ENCODE peak calls at places on chromosomes 6 and 20, in six cellular contexts. G is endothelial cell of umbilical vein, T is GM12878, A is H9, F is HCT116, P is OCI-LY7. J is an unnamed sample. For H4K20me1, the result is how much of the 10 kb centered on the place peaks cover.

GRCh38 chr6:7193122-7193521 is 85.4 kb downstream of the RREB1 start:
- DNase-seq in G (no peak), T (no peak), A (no peak), F (no peak), P (no peak), J (no peak)

GRCh38 chr6:118580585-118581419 is 32.7 kb downstream of the PLN start:
- DNase-seq in G (peak), T (no peak), A (peak), F (peak), P (peak), J (peak)

GRCh38 chr6:98463038-98463437 is 371.3 kb upstream of the POU3F2 start:
- DNase-seq in G (no peak), T (no peak), A (no peak), F (no peak), P (no peak), J (no peak)

GRCh38 chr6:36967757-36968156 is 13.2 kb downstream of the PI16 start:
- DNase-seq in G (no peak), T (no peak), A (no peak), F (no peak), P (no peak), J (no peak)

GRCh38 chr6:6002005-6002808 is 4.5 kb downstream of the NRN1 start:
- DNase-seq in G (no peak), T (no peak), A (peak), F (no peak), P (no peak), J (no peak)

GRCh38 chr20:38805502-38805957 is at the start of gene PPP1R16B:
- DNase-seq in G (peak), T (no peak), A (peak), F (no peak), P (peak), J (peak)

GRCh38 chr6:76230711-76231110 is 158.2 kb upstream of the IMPG1 start:
- DNase-seq in G (no peak), T (no peak), A (peak), F (peak), P (no peak), J (no peak)

GRCh38 chr6:111552241-111552744 is 53.4 kb downstream of the TRAF3IP2 start:
- DNase-seq in G (peak), T (no peak), A (peak), F (no peak), P (no peak), J (no peak)

GRCh38 chr6:132819405-132820145 is 5.2 kb downstream of the RPS12 start:
- DNase-seq in G (no peak), T (no peak), A (no peak), F (no peak), P (peak), J (peak)

GRCh38 chr6:91509711-91510110 is 922.8 kb upstream of the MAP3K7 start:
- DNase-seq in G (peak), T (no peak), A (no peak), F (no peak), P (no peak), J (no peak)

GRCh38 chr20:59735917-59736316 is 131.6 kb downstream of the PHACTR3 start:
- DNase-seq in G (no peak), T (no peak), A (no peak), F (no peak), P (no peak), J (no peak)

DNA sequence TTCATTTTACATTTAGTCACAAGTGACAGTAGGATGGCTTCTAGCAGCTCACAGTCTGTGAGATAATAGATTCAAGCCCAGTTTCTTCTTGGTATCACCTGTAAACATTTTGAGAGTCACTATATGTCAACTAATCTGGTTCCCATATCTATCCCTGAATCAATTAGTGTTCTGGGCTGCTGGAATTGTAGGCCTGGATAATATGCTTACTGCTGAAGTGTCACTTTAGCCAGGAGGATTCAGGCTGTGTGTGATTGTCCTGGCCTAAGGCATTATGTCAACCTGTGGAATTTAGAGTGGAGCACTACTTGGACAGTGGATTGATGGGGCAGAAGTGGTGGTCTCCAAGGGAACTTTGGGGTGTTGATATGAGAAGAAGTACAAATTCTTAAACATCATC is 1071.8 kb upstream of the CITED2 start:
- DNase-seq in G (peak), T (no peak), A (no peak), F (no peak), P (no peak), J (no peak)
- H2AFZ ChIP-seq in G (no peak), T (no peak), A (no peak), F (no peak), P (no peak), J (no peak)

GRCh38 chr20:45343445-45343866 is 4.8 kb downstream of the SDC4 start:
- DNase-seq in G (no peak), T (no peak), A (no peak), F (no peak), P (no peak), J (no peak)
- H4K20me1 ChIP-seq in G (under half), T (under half), A (under half), F (under half), P (under half), J (under half)

GRCh38 chr6:110015206-110015605 is 37.1 kb downstream of the GPR6 start:
- DNase-seq in G (no peak), T (no peak), A (no peak), F (no peak), P (no peak), J (no peak)
- H3K27ac ChIP-seq in G (no peak), T (no peak), A (no peak), F (no peak), P (no peak), J (no peak)

GRCh38 chr6:45537539-45537938 is 159.8 kb upstream of the SUPT3H start:
- DNase-seq in G (no peak), T (no peak), A (no peak), F (no peak), P (no peak), J (no peak)

GRCh38 chr6:45540375-45540920 is 162.7 kb upstream of the SUPT3H start:
- DNase-seq in G (no peak), T (no peak), A (no peak), F (no peak), P (no peak), J (no peak)

GRCh38 chr6:45541934-45542333 is 164.2 kb upstream of the SUPT3H start:
- DNase-seq in G (no peak), T (no peak), A (no peak), F (no peak), P (no peak), J (no peak)

GRCh38 chr6:45538636-45539035 is 160.9 kb upstream of the SUPT3H start:
- DNase-seq in G (no peak), T (no peak), A (no peak), F (no peak), P (no peak), J (no peak)

GRCh38 chr6:45539124-45539523 is 161.4 kb upstream of the SUPT3H start:
- DNase-seq in G (no peak), T (no peak), A (no peak), F (no peak), P (no peak), J (no peak)
- H2AFZ ChIP-seq in G (no peak), T (no peak), A (no peak), F (no peak), P (no peak), J (no peak)

GRCh38 chr6:15449001-15449400 is 203.1 kb downstream of the JARID2 start:
- DNase-seq in G (no peak), T (no peak), A (no peak), F (no peak), P (no peak), J (no peak)

GRCh38 chr6:15452182-15452941 is 206.5 kb downstream of the JARID2 start:
- DNase-seq in G (no peak), T (no peak), A (no peak), F (no peak), P (peak), J (no peak)

GRCh38 chr6:15453622-15454021 is 207.8 kb downstream of the JARID2 start:
- DNase-seq in G (no peak), T (no peak), A (no peak), F (no peak), P (no peak), J (no peak)

GRCh38 chr6:15453186-15453585 is 207.3 kb downstream of the JARID2 start:
- DNase-seq in G (peak), T (no peak), A (no peak), F (no peak), P (no peak), J (no peak)

DNA sequence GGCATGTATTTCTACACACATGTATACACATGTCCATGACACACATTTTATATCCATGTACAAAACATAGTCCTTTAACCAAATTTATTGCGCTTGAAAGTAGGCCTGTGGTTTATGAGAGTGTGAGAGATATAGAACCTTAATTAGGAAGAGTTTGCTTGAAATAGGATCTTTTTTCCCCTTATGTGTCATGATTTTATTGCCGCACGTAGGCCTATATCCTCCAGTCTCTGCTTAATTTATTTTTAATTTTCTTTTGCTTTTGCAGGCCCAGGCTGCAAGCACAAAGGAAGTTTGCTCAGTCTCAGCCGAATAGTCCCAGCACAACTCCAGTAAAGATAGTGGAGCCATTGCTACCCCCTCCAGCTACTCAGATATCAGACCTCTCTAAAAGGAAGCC is 205.9 kb downstream of the JARID2 start:
- DNase-seq in G (no peak), T (no peak), A (no peak), F (no peak), P (no peak), J (no peak)
- H4K20me1 ChIP-seq in G (under half), T (under half), A (under half), F (under half), P (under half), J (under half)

J was measured in Karpas-422.